ENCODE peak calls at places on chromosomes 2 and 18, in nine cellular contexts. One of them, this sample, is unnamed.

GRCh38 chr2:67572721-67573485 is 175.8 kb downstream of the ETAA1 start:
- DNase-seq in ovary: no peak
- DNase-seq in A549: no peak
- DNase-seq in transverse colon: peak; percentile 33
- DNase-seq in tibial nerve: no peak
- DNase-seq in upper lobe of left lung: no peak
- DNase-seq in K562: no peak
- DNase-seq in sigmoid colon: no peak
- DNase-seq in stomach: peak; percentile 26
- DNase-seq in this sample: no peak

GRCh38 chr2:165113414-165113813 is 90.4 kb downstream of the SCN3A start:
- DNase-seq in stomach: no peak
- DNase-seq in tibial nerve: no peak
- DNase-seq in A549: no peak
- DNase-seq in K562: no peak
- DNase-seq in sigmoid colon: no peak
- DNase-seq in ovary: no peak
- DNase-seq in upper lobe of left lung: no peak
- DNase-seq in transverse colon: no peak
- DNase-seq in this sample: no peak

GRCh38 chr2:62014102-62014501 is 108.6 kb downstream of the COMMD1 start:
- DNase-seq in stomach: peak; percentile 78
- DNase-seq in upper lobe of left lung: no peak
- DNase-seq in sigmoid colon: peak; percentile 92
- DNase-seq in tibial nerve: no peak
- DNase-seq in A549: no peak
- DNase-seq in ovary: peak; percentile 43
- DNase-seq in K562: peak; percentile 18
- DNase-seq in transverse colon: peak; percentile 48
- DNase-seq in this sample: no peak

GRCh38 chr2:881204-881918 is 69.3 kb upstream of the SNTG2 start:
- DNase-seq in ovary: no peak
- DNase-seq in A549: no peak
- DNase-seq in upper lobe of left lung: no peak
- DNase-seq in transverse colon: no peak
- DNase-seq in K562: no peak
- DNase-seq in stomach: no peak
- DNase-seq in sigmoid colon: no peak
- DNase-seq in tibial nerve: no peak
- DNase-seq in this sample: peak; percentile 57

GRCh38 chr2:24489942-24490673 is 946 bp upstream of the NCOA1 start:
- DNase-seq in ovary: no peak
- DNase-seq in upper lobe of left lung: no peak
- DNase-seq in transverse colon: peak; percentile 53
- DNase-seq in tibial nerve: no peak
- DNase-seq in stomach: no peak
- DNase-seq in sigmoid colon: peak; percentile 67
- DNase-seq in A549: peak; percentile 58
- DNase-seq in K562: peak; percentile 64
- DNase-seq in this sample: no peak

GRCh38 chr18:39843546-39843945 is 2111.5 kb upstream of the PIK3C3 start:
- DNase-seq in stomach: no peak
- DNase-seq in ovary: no peak
- DNase-seq in sigmoid colon: no peak
- DNase-seq in upper lobe of left lung: no peak
- DNase-seq in transverse colon: no peak
- DNase-seq in A549: no peak
- DNase-seq in tibial nerve: no peak
- DNase-seq in K562: no peak
- DNase-seq in this sample: no peak

GRCh38 chr2:5195636-5196035 is 496.5 kb upstream of the SOX11 start:
- DNase-seq in A549: no peak
- DNase-seq in ovary: no peak
- DNase-seq in upper lobe of left lung: no peak
- DNase-seq in stomach: no peak
- DNase-seq in K562: no peak
- DNase-seq in tibial nerve: no peak
- DNase-seq in sigmoid colon: no peak
- DNase-seq in transverse colon: no peak
- DNase-seq in this sample: no peak

GRCh38 chr2:126220336-126220735 is 435.6 kb upstream of the GYPC start:
- DNase-seq in stomach: no peak
- DNase-seq in sigmoid colon: no peak
- DNase-seq in transverse colon: no peak
- DNase-seq in K562: no peak
- DNase-seq in ovary: no peak
- DNase-seq in tibial nerve: no peak
- DNase-seq in upper lobe of left lung: no peak
- DNase-seq in A549: no peak
- DNase-seq in this sample: no peak

GRCh38 chr2:85707304-85707703 is 13.1 kb downstream of the GNLY start:
- DNase-seq in sigmoid colon: peak; percentile 82
- DNase-seq in A549: peak; percentile 92
- DNase-seq in upper lobe of left lung: no peak
- DNase-seq in ovary: peak; percentile 78
- DNase-seq in tibial nerve: no peak
- DNase-seq in K562: peak; percentile 87
- DNase-seq in stomach: peak; percentile 67
- DNase-seq in transverse colon: peak; percentile 58
- DNase-seq in this sample: peak; percentile 68

GRCh38 chr2:233387667-233388528 is 33.6 kb downstream of the DGKD start:
- DNase-seq in upper lobe of left lung: peak; percentile 79
- DNase-seq in ovary: peak; percentile 97
- DNase-seq in transverse colon: peak; percentile 75
- DNase-seq in tibial nerve: peak; percentile 82
- DNase-seq in stomach: peak; percentile 88
- DNase-seq in A549: peak; percentile 66
- DNase-seq in sigmoid colon: peak; percentile 97
- DNase-seq in K562: no peak
- DNase-seq in this sample: peak; percentile 91

GRCh38 chr18:30929718-30930117 is 112.8 kb downstream of the DSC3 start:
- DNase-seq in K562: no peak
- DNase-seq in ovary: no peak
- DNase-seq in sigmoid colon: no peak
- DNase-seq in transverse colon: no peak
- DNase-seq in upper lobe of left lung: no peak
- DNase-seq in stomach: no peak
- DNase-seq in tibial nerve: no peak
- DNase-seq in A549: no peak
- DNase-seq in this sample: no peak

GRCh38 chr18:23837591-23837990 is 148.3 kb downstream of the LAMA3 start:
- DNase-seq in tibial nerve: no peak
- DNase-seq in K562: no peak
- DNase-seq in upper lobe of left lung: no peak
- DNase-seq in sigmoid colon: no peak
- DNase-seq in ovary: no peak
- DNase-seq in A549: no peak
- DNase-seq in transverse colon: no peak
- DNase-seq in stomach: no peak
- DNase-seq in this sample: no peak

GRCh38 chr2:15448242-15448839 is 112.8 kb downstream of the NBAS start:
- DNase-seq in transverse colon: no peak
- DNase-seq in K562: no peak
- DNase-seq in upper lobe of left lung: no peak
- DNase-seq in stomach: no peak
- DNase-seq in A549: no peak
- DNase-seq in tibial nerve: no peak
- DNase-seq in sigmoid colon: no peak
- DNase-seq in ovary: no peak
- DNase-seq in this sample: no peak

GRCh38 chr2:128282976-128283810 is 35.5 kb downstream of the HS6ST1 start:
- DNase-seq in transverse colon: no peak
- DNase-seq in ovary: no peak
- DNase-seq in K562: peak; percentile 30
- DNase-seq in upper lobe of left lung: no peak
- DNase-seq in sigmoid colon: peak; percentile 70
- DNase-seq in tibial nerve: no peak
- DNase-seq in stomach: no peak
- DNase-seq in A549: no peak
- DNase-seq in this sample: no peak

GRCh38 chr2:54499666-54500065 is 43.5 kb downstream of the SPTBN1 start:
- DNase-seq in upper lobe of left lung: no peak
- DNase-seq in ovary: peak; percentile 68
- DNase-seq in K562: no peak
- DNase-seq in tibial nerve: no peak
- DNase-seq in sigmoid colon: no peak
- DNase-seq in stomach: no peak
- DNase-seq in transverse colon: no peak
- DNase-seq in A549: no peak
- DNase-seq in this sample: no peak

GRCh38 chr2:187124514-187124913 is 275.5 kb upstream of the ZSWIM2 start:
- DNase-seq in stomach: no peak
- DNase-seq in A549: no peak
- DNase-seq in sigmoid colon: no peak
- DNase-seq in transverse colon: no peak
- DNase-seq in ovary: no peak
- DNase-seq in tibial nerve: no peak
- DNase-seq in upper lobe of left lung: no peak
- DNase-seq in K562: no peak
- DNase-seq in this sample: no peak

GRCh38 chr18:331231-331771 is 63.5 kb upstream of the THOC1 start:
- DNase-seq in stomach: no peak
- DNase-seq in upper lobe of left lung: no peak
- DNase-seq in tibial nerve: no peak
- DNase-seq in A549: no peak
- DNase-seq in ovary: no peak
- DNase-seq in sigmoid colon: no peak
- DNase-seq in transverse colon: no peak
- DNase-seq in K562: no peak
- DNase-seq in this sample: no peak

GRCh38 chr2:7111626-7112025 is 194.4 kb downstream of the RNF144A start:
- DNase-seq in tibial nerve: no peak
- DNase-seq in ovary: no peak
- DNase-seq in transverse colon: no peak
- DNase-seq in upper lobe of left lung: no peak
- DNase-seq in stomach: no peak
- DNase-seq in sigmoid colon: no peak
- DNase-seq in A549: no peak
- DNase-seq in K562: no peak
- DNase-seq in this sample: no peak

GRCh38 chr2:112474844-112475486 is 7.0 kb upstream of the TTL start:
- DNase-seq in A549: no peak
- DNase-seq in ovary: no peak
- DNase-seq in transverse colon: no peak
- DNase-seq in stomach: no peak
- DNase-seq in tibial nerve: no peak
- DNase-seq in sigmoid colon: no peak
- DNase-seq in upper lobe of left lung: no peak
- DNase-seq in K562: no peak
- DNase-seq in this sample: no peak

GRCh38 chr2:162838141-162838500 is 446 bp downstream of the KCNH7 start:
- DNase-seq in stomach: no peak
- DNase-seq in K562: no peak
- DNase-seq in ovary: no peak
- DNase-seq in tibial nerve: no peak
- DNase-seq in A549: no peak
- DNase-seq in sigmoid colon: no peak
- DNase-seq in transverse colon: no peak
- DNase-seq in upper lobe of left lung: no peak
- DNase-seq in this sample: no peak

GRCh38 chr18:43671431-43671830 is 394.1 kb upstream of the SYT4 start:
- DNase-seq in A549: no peak
- DNase-seq in ovary: no peak
- DNase-seq in sigmoid colon: no peak
- DNase-seq in transverse colon: no peak
- DNase-seq in upper lobe of left lung: no peak
- DNase-seq in tibial nerve: no peak
- DNase-seq in stomach: no peak
- DNase-seq in K562: no peak
- DNase-seq in this sample: no peak

GRCh38 chr18:13530879-13531387 is 195.4 kb downstream of the FAM210A start:
- DNase-seq in sigmoid colon: peak; percentile 88
- DNase-seq in stomach: peak; percentile 51
- DNase-seq in transverse colon: peak; percentile 62
- DNase-seq in K562: no peak
- DNase-seq in A549: no peak
- DNase-seq in upper lobe of left lung: no peak
- DNase-seq in tibial nerve: peak; percentile 52
- DNase-seq in ovary: peak; percentile 39
- DNase-seq in this sample: peak; percentile 76

GRCh38 chr2:19158211-19158610 is 200.2 kb downstream of the OSR1 start:
- DNase-seq in tibial nerve: no peak
- DNase-seq in K562: no peak
- DNase-seq in transverse colon: no peak
- DNase-seq in A549: no peak
- DNase-seq in ovary: no peak
- DNase-seq in stomach: no peak
- DNase-seq in sigmoid colon: no peak
- DNase-seq in upper lobe of left lung: no peak
- DNase-seq in this sample: no peak
- TF ChIP-seq EP300 in tibial nerve: no peak
- TF ChIP-seq EP300 in K562: no peak
- TF ChIP-seq EP300 in transverse colon: no peak
- TF ChIP-seq EP300 in A549: no peak
- TF ChIP-seq EP300 in ovary: no peak
- TF ChIP-seq EP300 in stomach: no peak
- TF ChIP-seq EP300 in sigmoid colon: no peak
- TF ChIP-seq EP300 in upper lobe of left lung: no peak
- TF ChIP-seq EP300 in this sample: no peak

GRCh38 chr2:230751062-230751461 is 38.4 kb downstream of the CAB39 start:
- DNase-seq in sigmoid colon: no peak
- DNase-seq in stomach: no peak
- DNase-seq in K562: no peak
- DNase-seq in ovary: no peak
- DNase-seq in A549: no peak
- DNase-seq in tibial nerve: no peak
- DNase-seq in transverse colon: no peak
- DNase-seq in upper lobe of left lung: no peak
- DNase-seq in this sample: no peak
- TF ChIP-seq EP300 in sigmoid colon: no peak
- TF ChIP-seq EP300 in stomach: no peak
- TF ChIP-seq EP300 in K562: no peak
- TF ChIP-seq EP300 in ovary: no peak
- TF ChIP-seq EP300 in A549: no peak
- TF ChIP-seq EP300 in tibial nerve: no peak
- TF ChIP-seq EP300 in transverse colon: no peak
- TF ChIP-seq EP300 in upper lobe of left lung: no peak
- TF ChIP-seq EP300 in this sample: no peak

GRCh38 chr2:109387221-109387735 is 226.5 kb downstream of the SEPTIN10 start:
- DNase-seq in upper lobe of left lung: no peak
- DNase-seq in ovary: no peak
- DNase-seq in A549: no peak
- DNase-seq in stomach: no peak
- DNase-seq in tibial nerve: no peak
- DNase-seq in sigmoid colon: peak; percentile 29
- DNase-seq in K562: no peak
- DNase-seq in transverse colon: no peak
- DNase-seq in this sample: no peak
- TF ChIP-seq EP300 in upper lobe of left lung: no peak
- TF ChIP-seq EP300 in ovary: no peak
- TF ChIP-seq EP300 in A549: no peak
- TF ChIP-seq EP300 in stomach: no peak
- TF ChIP-seq EP300 in tibial nerve: no peak
- TF ChIP-seq EP300 in sigmoid colon: no peak
- TF ChIP-seq EP300 in K562: no peak
- TF ChIP-seq EP300 in transverse colon: no peak
- TF ChIP-seq EP300 in this sample: no peak

DNA sequence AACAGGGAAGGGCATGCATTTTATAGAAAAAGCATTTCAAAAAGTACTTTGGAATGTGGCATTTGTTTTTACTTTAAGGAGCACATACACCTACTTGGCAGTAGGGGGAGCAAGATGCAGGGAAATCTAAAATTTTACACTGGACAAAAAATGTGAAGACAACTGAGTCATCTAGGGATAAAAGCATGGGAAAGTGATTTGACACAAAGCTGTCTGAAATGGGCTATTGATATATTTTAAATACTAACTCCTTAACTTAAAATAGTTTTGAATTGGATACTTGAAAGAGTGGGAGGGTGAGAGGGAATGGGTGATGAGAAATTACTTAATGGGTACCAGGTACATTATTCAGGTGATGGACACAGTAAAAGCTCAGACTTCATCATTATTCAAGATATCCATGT is 15.8 kb downstream of the TMEM200C start:
- DNase-seq in stomach: no peak
- DNase-seq in A549: no peak
- DNase-seq in K562: peak; percentile 26
- DNase-seq in upper lobe of left lung: no peak
- DNase-seq in transverse colon: no peak
- DNase-seq in ovary: no peak
- DNase-seq in sigmoid colon: no peak
- DNase-seq in tibial nerve: no peak
- DNase-seq in this sample: no peak
- TF ChIP-seq EP300 in stomach: no peak
- TF ChIP-seq EP300 in A549: no peak
- TF ChIP-seq EP300 in K562: no peak
- TF ChIP-seq EP300 in upper lobe of left lung: no peak
- TF ChIP-seq EP300 in transverse colon: no peak
- TF ChIP-seq EP300 in ovary: no peak
- TF ChIP-seq EP300 in sigmoid colon: no peak
- TF ChIP-seq EP300 in tibial nerve: no peak
- TF ChIP-seq EP300 in this sample: no peak

This sample was measured in suprapubic skin.